ENCODE peak calls at places on chromosomes 11 and 22, in six cellular contexts. T is HCT116, U is breast epithelium, H is stomach, F is body of pancreas, V is ovary. E is an unnamed sample.

GRCh38 chr11:57321996-57322880 is 2.5 kb downstream of the TNKS1BP1 start:
- DNase-seq in T (peak), U (peak), H (peak), F (peak), V (peak), E (peak)

GRCh38 chr11:70942593-70942992 is 309.8 kb downstream of the SHANK2 start:
- DNase-seq in T (peak), U (no peak), H (no peak), F (no peak), V (no peak), E (no peak)

GRCh38 chr11:65434057-65434666 is 11.6 kb downstream of the NEAT1 start:
- DNase-seq in T (no peak), U (peak), H (no peak), F (no peak), V (no peak), E (no peak)

GRCh38 chr11:3686751-3687150 is 15.6 kb upstream of the CHRNA10 start:
- DNase-seq in T (no peak), U (no peak), H (no peak), F (no peak), V (no peak), E (no peak)

GRCh38 chr22:45602824-45603301 is 68.8 kb upstream of the ATXN10 start:
- DNase-seq in T (peak), U (no peak), H (no peak), F (no peak), V (no peak), E (no peak)

GRCh38 chr22:24816841-24817240 is 10.8 kb downstream of the SGSM1 start:
- DNase-seq in T (no peak), U (no peak), H (no peak), F (no peak), V (no peak), E (no peak)

GRCh38 chr22:18042685-18043084 is 18.3 kb upstream of the MICAL3 start:
- DNase-seq in T (no peak), U (no peak), H (no peak), F (no peak), V (no peak), E (no peak)

GRCh38 chr11:69521461-69521860 is 40.0 kb downstream of the LINC01488 start:
- DNase-seq in T (no peak), U (no peak), H (no peak), F (no peak), V (no peak), E (no peak)

GRCh38 chr22:45212306-45212709 is 28.4 kb downstream of the KIAA0930 start:
- DNase-seq in T (no peak), U (peak), H (peak), F (peak), V (peak), E (peak)

GRCh38 chr11:36306888-36307287 is 10.8 kb downstream of the PRR5L start:
- DNase-seq in T (peak), U (no peak), H (no peak), F (no peak), V (no peak), E (no peak)

GRCh38 chr11:394034-394857 is at the start of gene PKP3:
- DNase-seq in T (peak), U (peak), H (peak), F (peak), V (no peak), E (peak)

GRCh38 chr22:20497426-20497825 is 1.8 kb upstream of the KLHL22 start:
- DNase-seq in T (no peak), U (no peak), H (no peak), F (no peak), V (no peak), E (no peak)

GRCh38 chr11:70948855-70949551 is 303.4 kb downstream of the SHANK2 start:
- DNase-seq in T (no peak), U (no peak), H (peak), F (peak), V (no peak), E (no peak)

GRCh38 chr22:30665786-30666185 is 1.9 kb downstream of the DUSP18 start:
- DNase-seq in T (no peak), U (no peak), H (no peak), F (no peak), V (no peak), E (no peak)

GRCh38 chr22:30665266-30665665 is 2.4 kb downstream of the DUSP18 start:
- DNase-seq in T (no peak), U (no peak), H (no peak), F (no peak), V (no peak), E (no peak)

GRCh38 chr22:30667092-30667485 is 586 bp downstream of the DUSP18 start:
- DNase-seq in T (peak), U (no peak), H (no peak), F (no peak), V (no peak), E (no peak)

GRCh38 chr22:30668306-30668655 is 606 bp upstream of the DUSP18 start:
- DNase-seq in T (peak), U (no peak), H (no peak), F (no peak), V (no peak), E (no peak)

GRCh38 chr22:30667486-30668305 is at the start of gene DUSP18:
- DNase-seq in T (peak), U (peak), H (peak), F (peak), V (peak), E (peak)
- TF ChIP-seq POLR2A in T (peak), U (no peak), H (no peak), F (peak), V (peak), E (no peak)

GRCh38 chr11:62854013-62854824 is 14.8 kb upstream of the WDR74 start:
- DNase-seq in T (no peak), U (no peak), H (no peak), F (no peak), V (no peak), E (no peak)
- TF ChIP-seq POLR2A in T (no peak), U (no peak), H (no peak), F (no peak), V (no peak), E (no peak)

GRCh38 chr11:18709414-18709813 is 10.8 kb downstream of the TMEM86A start:
- DNase-seq in T (no peak), U (no peak), H (no peak), F (no peak), V (no peak), E (no peak)

GRCh38 chr11:18713646-18714442 is 12.1 kb downstream of the IGSF22 start:
- DNase-seq in T (no peak), U (no peak), H (no peak), F (no peak), V (no peak), E (no peak)

GRCh38 chr11:18715476-18715875 is 10.5 kb downstream of the IGSF22 start:
- DNase-seq in T (no peak), U (no peak), H (no peak), F (no peak), V (no peak), E (no peak)

GRCh38 chr11:18710545-18710944 is 12.0 kb downstream of the TMEM86A start:
- DNase-seq in T (no peak), U (no peak), H (no peak), F (no peak), V (no peak), E (no peak)

GRCh38 chr11:18714443-18714780 is 11.6 kb downstream of the IGSF22 start:
- DNase-seq in T (no peak), U (no peak), H (no peak), F (no peak), V (no peak), E (no peak)
- TF ChIP-seq POLR2A in T (no peak), U (no peak), H (no peak), F (no peak), V (no peak), E (no peak)

DNA sequence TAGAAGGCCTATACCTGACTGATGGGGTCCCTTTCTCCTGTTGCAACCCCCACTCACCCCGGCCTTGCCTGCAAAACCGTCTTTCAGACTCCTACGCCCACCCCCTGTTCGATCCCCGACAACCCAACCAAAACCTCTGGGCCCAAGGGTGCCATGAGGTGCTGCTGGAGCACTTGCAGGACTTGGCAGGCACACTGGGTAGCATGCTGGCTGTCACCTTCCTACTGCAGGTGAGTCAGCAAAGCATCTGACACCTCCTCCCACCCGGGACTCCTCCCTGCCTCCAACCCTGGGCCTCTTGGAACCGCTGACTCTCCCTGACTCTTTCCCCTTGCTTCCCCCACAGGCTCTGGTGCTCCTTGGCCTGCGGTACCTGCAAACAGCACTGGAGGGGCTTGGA is 1.2 kb downstream of the ROM1 start:
- DNase-seq in T (no peak), U (no peak), H (peak), F (peak), V (no peak), E (no peak)
- TF ChIP-seq POLR2A in T (no peak), U (no peak), H (no peak), F (no peak), V (no peak), E (no peak)